ENCODE peak calls at places on chromosomes 7 and 10, in four cellular contexts. One of them, this sample, is unnamed. For H3K4me1, the result is how much of the 10 kb centered on the place peaks cover.

GRCh38 chr10:21625623-21626229 is 91.7 kb downstream of the MLLT10 start:
- DNase-seq in Peyer's patch: no peak
- DNase-seq in A549: no peak
- DNase-seq in IMR-90: no peak
- DNase-seq in this sample: no peak

GRCh38 chr10:63675171-63675570 is 154.0 kb downstream of the REEP3 start:
- DNase-seq in IMR-90: peak
- DNase-seq in Peyer's patch: no peak
- DNase-seq in A549: no peak
- DNase-seq in this sample: no peak

GRCh38 chr10:3295501-3296005 is 123.0 kb upstream of the PITRM1 start:
- DNase-seq in IMR-90: no peak
- DNase-seq in Peyer's patch: no peak
- DNase-seq in A549: no peak
- DNase-seq in this sample: no peak

GRCh38 chr7:151481650-151482505 is 37.8 kb downstream of the RHEB start:
- DNase-seq in Peyer's patch: no peak
- DNase-seq in IMR-90: no peak
- DNase-seq in A549: no peak
- DNase-seq in this sample: no peak

GRCh38 chr7:134632937-134633540 is 13.6 kb upstream of the BPGM start:
- DNase-seq in A549: peak
- DNase-seq in IMR-90: peak
- DNase-seq in Peyer's patch: no peak
- DNase-seq in this sample: no peak

GRCh38 chr7:95205821-95206220 is 118.5 kb downstream of the PON1 start:
- DNase-seq in IMR-90: peak
- DNase-seq in A549: peak
- DNase-seq in Peyer's patch: no peak
- DNase-seq in this sample: no peak

GRCh38 chr10:80444646-80445319 is 9.3 kb upstream of the TSPAN14 start:
- DNase-seq in IMR-90: peak
- DNase-seq in Peyer's patch: no peak
- DNase-seq in A549: peak
- DNase-seq in this sample: peak

GRCh38 chr7:141076377-141076776 is 2.5 kb downstream of the TMEM178B start:
- DNase-seq in Peyer's patch: no peak
- DNase-seq in A549: no peak
- DNase-seq in IMR-90: no peak
- DNase-seq in this sample: no peak

GRCh38 chr7:18792866-18793595 is 297.5 kb downstream of the HDAC9 start:
- DNase-seq in A549: no peak
- DNase-seq in Peyer's patch: no peak
- DNase-seq in IMR-90: peak
- DNase-seq in this sample: no peak

GRCh38 chr7:100221767-100222444 is 2.2 kb downstream of the PVRIG start:
- DNase-seq in A549: no peak
- DNase-seq in IMR-90: no peak
- DNase-seq in Peyer's patch: no peak
- DNase-seq in this sample: no peak

GRCh38 chr10:48607356-48608278 is 2.7 kb upstream of the ARHGAP22 start:
- DNase-seq in IMR-90: peak
- DNase-seq in Peyer's patch: no peak
- DNase-seq in A549: no peak
- DNase-seq in this sample: peak

GRCh38 chr7:34886856-34887255 is 150.4 kb downstream of the DPY19L1 start:
- DNase-seq in IMR-90: no peak
- DNase-seq in A549: no peak
- DNase-seq in Peyer's patch: no peak
- DNase-seq in this sample: no peak

GRCh38 chr10:43204394-43204942 is 62.4 kb downstream of the RASGEF1A start:
- DNase-seq in IMR-90: no peak
- DNase-seq in A549: no peak
- DNase-seq in Peyer's patch: no peak
- DNase-seq in this sample: peak

GRCh38 chr10:29130190-29130673 is 158.6 kb upstream of the LYZL1 start:
- DNase-seq in A549: peak
- DNase-seq in Peyer's patch: no peak
- DNase-seq in IMR-90: peak
- DNase-seq in this sample: no peak

GRCh38 chr7:128924706-128925588 is 12.8 kb upstream of the IRF5 start:
- DNase-seq in IMR-90: no peak
- DNase-seq in Peyer's patch: no peak
- DNase-seq in A549: no peak
- DNase-seq in this sample: no peak

GRCh38 chr7:42123716-42124115 is 113.3 kb downstream of the GLI3 start:
- DNase-seq in A549: no peak
- DNase-seq in IMR-90: no peak
- DNase-seq in Peyer's patch: no peak
- DNase-seq in this sample: no peak

GRCh38 chr7:43164757-43165156 is 52.3 kb downstream of the HECW1 start:
- DNase-seq in IMR-90: peak
- DNase-seq in Peyer's patch: no peak
- DNase-seq in A549: peak
- DNase-seq in this sample: no peak

GRCh38 chr10:85720931-85721330 is 645.7 kb downstream of the GRID1 start:
- DNase-seq in A549: no peak
- DNase-seq in Peyer's patch: no peak
- DNase-seq in IMR-90: no peak
- DNase-seq in this sample: no peak

GRCh38 chr10:132168571-132169030 is 18.1 kb upstream of the DPYSL4 start:
- DNase-seq in IMR-90: no peak
- DNase-seq in A549: no peak
- DNase-seq in Peyer's patch: no peak
- DNase-seq in this sample: no peak

GRCh38 chr7:50275430-50275829 is 29.1 kb upstream of the IKZF1 start:
- DNase-seq in A549: no peak
- DNase-seq in IMR-90: no peak
- DNase-seq in Peyer's patch: no peak
- DNase-seq in this sample: no peak
- H3K4me1 ChIP-seq in A549: under half
- H3K4me1 ChIP-seq in IMR-90: under half
- H3K4me1 ChIP-seq in Peyer's patch: under half
- H3K4me1 ChIP-seq in this sample: under half

GRCh38 chr10:44982496-44982895 is 3.9 kb upstream of the DEPP1 start:
- DNase-seq in A549: no peak
- DNase-seq in IMR-90: no peak
- DNase-seq in Peyer's patch: no peak
- DNase-seq in this sample: no peak

GRCh38 chr10:44983066-44983894 is 4.7 kb upstream of the DEPP1 start:
- DNase-seq in IMR-90: no peak
- DNase-seq in A549: no peak
- DNase-seq in Peyer's patch: no peak
- DNase-seq in this sample: no peak

GRCh38 chr10:44980309-44981171 is 1.9 kb upstream of the DEPP1 start:
- DNase-seq in A549: no peak
- DNase-seq in Peyer's patch: no peak
- DNase-seq in IMR-90: no peak
- DNase-seq in this sample: no peak

GRCh38 chr10:44981172-44982113 is 2.8 kb upstream of the DEPP1 start:
- DNase-seq in A549: peak
- DNase-seq in IMR-90: peak
- DNase-seq in Peyer's patch: no peak
- DNase-seq in this sample: peak

GRCh38 chr10:44982114-44982460 is 3.5 kb upstream of the DEPP1 start:
- DNase-seq in Peyer's patch: no peak
- DNase-seq in IMR-90: no peak
- DNase-seq in A549: no peak
- DNase-seq in this sample: peak
- TF ChIP-seq POLR2A in Peyer's patch: no peak
- TF ChIP-seq POLR2A in IMR-90: no peak
- TF ChIP-seq POLR2A in A549: no peak
- TF ChIP-seq POLR2A in this sample: no peak

DNA sequence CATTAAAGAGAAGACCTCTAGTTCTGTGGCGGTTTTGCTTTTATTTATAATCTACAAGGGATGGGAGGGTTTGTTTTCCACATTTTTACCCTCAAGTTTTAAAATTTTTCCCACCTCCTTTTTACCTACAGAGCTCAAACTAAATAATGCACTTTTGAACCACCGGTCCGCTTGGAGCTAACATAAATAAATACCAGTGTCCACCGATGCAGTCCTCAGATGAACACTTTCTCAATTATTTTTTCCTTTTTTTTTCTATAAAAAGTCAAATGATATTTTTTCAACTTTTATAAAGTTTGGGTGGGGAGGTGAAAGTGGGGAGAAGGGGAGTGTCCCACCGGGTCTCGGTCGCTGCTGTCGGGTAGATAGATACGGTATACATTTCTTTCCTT is 3.3 kb downstream of the ZNF503 start:
- DNase-seq in IMR-90: no peak
- DNase-seq in A549: no peak
- DNase-seq in Peyer's patch: no peak
- DNase-seq in this sample: no peak
- H3K4me3 ChIP-seq in IMR-90: peak
- H3K4me3 ChIP-seq in A549: no peak
- H3K4me3 ChIP-seq in Peyer's patch: no peak
- H3K4me3 ChIP-seq in this sample: peak

DNA sequence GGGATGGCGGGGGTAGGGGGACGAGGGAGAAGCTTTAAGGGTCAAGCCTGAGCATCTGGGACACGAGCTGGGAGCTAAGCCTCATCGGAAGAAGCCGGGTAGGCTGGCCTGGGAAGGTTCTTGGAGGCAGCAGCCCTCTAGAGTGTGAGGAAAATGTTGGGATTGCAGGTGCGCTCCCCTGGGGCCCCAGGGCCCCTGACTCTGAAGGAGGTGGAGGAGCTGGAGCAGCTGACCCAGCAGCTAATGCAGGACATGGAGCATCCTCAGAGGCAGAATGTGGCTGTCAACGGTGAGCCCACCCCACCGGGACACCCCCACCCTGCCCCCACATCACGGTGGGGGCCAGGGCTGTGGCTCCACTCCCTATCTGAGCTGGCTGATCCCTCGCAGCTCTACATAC is 6.9 kb downstream of the ZYX start:
- DNase-seq in Peyer's patch: no peak
- DNase-seq in IMR-90: no peak
- DNase-seq in A549: no peak
- DNase-seq in this sample: no peak
- H3K4me1 ChIP-seq in Peyer's patch: under half
- H3K4me1 ChIP-seq in IMR-90: half or more
- H3K4me1 ChIP-seq in A549: under half
- H3K4me1 ChIP-seq in this sample: under half

GRCh38 chr7:116953372-116953726 is at the start of gene ST7:
- DNase-seq in IMR-90: peak
- DNase-seq in Peyer's patch: peak
- DNase-seq in A549: peak
- DNase-seq in this sample: no peak
- TF ChIP-seq POLR2A in IMR-90: peak
- TF ChIP-seq POLR2A in Peyer's patch: peak
- TF ChIP-seq POLR2A in A549: no peak
- TF ChIP-seq POLR2A in this sample: no peak

GRCh38 chr7:40267583-40267982 is 132.8 kb downstream of the SUGCT start:
- DNase-seq in A549: no peak
- DNase-seq in IMR-90: no peak
- DNase-seq in Peyer's patch: no peak
- DNase-seq in this sample: no peak

GRCh38 chr7:40268836-40269235 is 134.0 kb downstream of the SUGCT start:
- DNase-seq in Peyer's patch: no peak
- DNase-seq in IMR-90: no peak
- DNase-seq in A549: no peak
- DNase-seq in this sample: no peak

GRCh38 chr7:40263752-40264390 is 129.1 kb downstream of the SUGCT start:
- DNase-seq in IMR-90: no peak
- DNase-seq in Peyer's patch: no peak
- DNase-seq in A549: no peak
- DNase-seq in this sample: no peak
- H3K4me3 ChIP-seq in IMR-90: no peak
- H3K4me3 ChIP-seq in Peyer's patch: no peak
- H3K4me3 ChIP-seq in A549: no peak
- H3K4me3 ChIP-seq in this sample: no peak

DNA sequence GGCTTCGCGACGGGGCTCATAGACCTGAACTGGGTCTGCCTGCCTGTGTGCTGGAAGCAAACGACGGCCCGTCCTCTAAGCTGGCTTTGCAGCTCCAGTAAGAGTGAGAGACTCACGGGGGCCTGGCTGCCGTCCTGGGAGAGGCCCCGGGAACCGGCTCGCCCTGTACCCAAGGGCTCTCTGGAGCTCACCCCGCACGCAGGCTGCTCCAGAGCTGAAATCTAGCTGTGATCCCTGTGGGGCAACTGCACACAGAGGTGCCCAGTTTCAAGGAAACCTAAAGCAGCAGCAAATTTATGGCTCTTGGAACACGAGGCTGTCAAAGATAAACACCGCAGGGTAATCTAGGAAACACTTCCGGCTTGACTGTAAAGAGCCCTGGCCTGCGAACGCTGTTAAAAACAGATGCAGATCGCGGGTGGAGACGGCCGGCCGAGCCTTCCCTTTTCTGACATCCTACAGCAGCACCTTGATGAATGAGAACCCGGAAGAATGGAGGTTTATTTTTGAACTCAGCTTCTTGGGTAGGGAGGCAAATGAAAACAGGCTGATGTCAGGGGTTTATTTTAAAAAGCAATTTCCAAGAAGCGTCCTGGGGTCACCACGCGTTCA is 29.4 kb downstream of the AMZ1 start:
- DNase-seq in IMR-90: peak
- DNase-seq in Peyer's patch: peak
- DNase-seq in A549: no peak
- DNase-seq in this sample: no peak
- H3K4me1 ChIP-seq in IMR-90: under half
- H3K4me1 ChIP-seq in Peyer's patch: under half
- H3K4me1 ChIP-seq in A549: under half
- H3K4me1 ChIP-seq in this sample: under half

GRCh38 chr7:16400896-16401275 is 20.5 kb downstream of the CRPPA start:
- DNase-seq in IMR-90: no peak
- DNase-seq in Peyer's patch: no peak
- DNase-seq in A549: no peak
- DNase-seq in this sample: no peak

GRCh38 chr7:16397497-16398210 is 23.7 kb downstream of the CRPPA start:
- DNase-seq in Peyer's patch: no peak
- DNase-seq in IMR-90: peak
- DNase-seq in A549: peak
- DNase-seq in this sample: no peak

GRCh38 chr7:16398211-16399017 is 22.9 kb downstream of the CRPPA start:
- DNase-seq in A549: peak
- DNase-seq in Peyer's patch: no peak
- DNase-seq in IMR-90: peak
- DNase-seq in this sample: no peak

GRCh38 chr7:16399916-16400895 is 21.1 kb downstream of the CRPPA start:
- DNase-seq in A549: peak
- DNase-seq in Peyer's patch: no peak
- DNase-seq in IMR-90: peak
- DNase-seq in this sample: no peak

GRCh38 chr7:16399265-16399801 is 22.0 kb downstream of the CRPPA start:
- DNase-seq in A549: peak
- DNase-seq in Peyer's patch: no peak
- DNase-seq in IMR-90: peak
- DNase-seq in this sample: peak
- TF ChIP-seq POLR2A in A549: peak
- TF ChIP-seq POLR2A in Peyer's patch: no peak
- TF ChIP-seq POLR2A in IMR-90: no peak
- TF ChIP-seq POLR2A in this sample: no peak

GRCh38 chr10:4661572-4662255 is 164.3 kb upstream of the AKR1E2 start:
- DNase-seq in IMR-90: no peak
- DNase-seq in Peyer's patch: no peak
- DNase-seq in A549: no peak
- DNase-seq in this sample: peak
- H3K4me3 ChIP-seq in IMR-90: no peak
- H3K4me3 ChIP-seq in Peyer's patch: no peak
- H3K4me3 ChIP-seq in A549: no peak
- H3K4me3 ChIP-seq in this sample: peak

This sample was measured in right lobe of liver.